ENCODE peak calls at places on chromosomes 12 and 14, in seven cellular contexts. M is right cardiac atrium, X is mesothelial cell of epicardium, F is hepatic stellate cell, S is right lobe of liver, Z is upper lobe of right lung, G is T47D. E is an unnamed sample.

GRCh38 chr14:32542507-32542906 is 213.4 kb downstream of the AKAP6 start:
- DNase-seq in F (no peak), X (no peak), G (no peak), S (no peak), Z (no peak), M (no peak), E (peak)

GRCh38 chr14:42163136-42163535 is 556.5 kb downstream of the LRFN5 start:
- DNase-seq in Z (no peak), M (no peak), X (no peak), G (no peak), S (no peak), F (no peak), E (no peak)

GRCh38 chr12:88111074-88111652 is 30.7 kb downstream of the CEP290 start:
- DNase-seq in F (peak), X (no peak), G (peak), Z (no peak), S (no peak), M (no peak), E (no peak)

GRCh38 chr14:60594077-60594476 is 55.2 kb downstream of the SIX1 start:
- DNase-seq in Z (no peak), X (no peak), F (no peak), G (no peak), S (no peak), M (no peak), E (no peak)

GRCh38 chr12:115060477-115061168 is 376.6 kb upstream of the TBX3 start:
- DNase-seq in M (no peak), F (no peak), G (no peak), S (no peak), Z (no peak), X (no peak), E (no peak)

GRCh38 chr12:65570451-65571130 is 253.7 kb upstream of the HMGA2 start:
- DNase-seq in F (no peak), Z (no peak), G (no peak), S (no peak), X (no peak), M (no peak), E (no peak)

GRCh38 chr14:63493246-63493645 is 49.9 kb downstream of the PPP2R5E start:
- DNase-seq in X (no peak), F (no peak), G (peak), S (no peak), Z (no peak), M (peak), E (no peak)

GRCh38 chr12:52364901-52365489 is 2.3 kb downstream of the KRT85 start:
- DNase-seq in S (no peak), F (no peak), Z (no peak), G (no peak), X (no peak), M (no peak), E (no peak)

GRCh38 chr14:70714055-70714550 is 72.4 kb downstream of the TTC9 start:
- DNase-seq in G (peak), S (no peak), M (no peak), X (peak), Z (no peak), F (peak), E (no peak)

GRCh38 chr14:91858536-91859275 is 8.6 kb downstream of the TC2N start:
- DNase-seq in G (no peak), Z (no peak), M (no peak), S (no peak), F (peak), X (no peak), E (no peak)

GRCh38 chr12:20457582-20457981 is 89.2 kb downstream of the PDE3A start:
- DNase-seq in S (no peak), G (no peak), Z (no peak), X (no peak), F (no peak), M (no peak), E (no peak)

GRCh38 chr12:14612250-14612649 is 44.6 kb upstream of the PLBD1 start:
- DNase-seq in F (no peak), S (no peak), Z (no peak), M (no peak), G (no peak), X (no peak), E (no peak)

GRCh38 chr12:94791933-94792332 is 141.6 kb upstream of the TMCC3 start:
- DNase-seq in Z (no peak), M (no peak), G (no peak), F (no peak), X (no peak), S (no peak), E (no peak)

E was measured in left ventricle myocardium superior.